ENCODE peak calls at places on chromosomes 7 and 10, in four cellular contexts. M is adrenal gland, G is right lobe of liver, Z is lower lobe of right lung. Y is an unnamed sample. For H3K4me1, the result is how much of the 10 kb centered on the place peaks cover.

GRCh38 chr10:562142-562541 is 127.3 kb downstream of the DIP2C start:
- DNase-seq in Z (no peak), G (no peak), M (no peak), Y (no peak)

GRCh38 chr7:47282790-47283496 is 299.0 kb downstream of the TNS3 start:
- DNase-seq in G (no peak), Z (no peak), M (no peak), Y (no peak)

GRCh38 chr7:23680417-23681405 is 712 bp downstream of the FAM221A start:
- DNase-seq in M (peak), Z (peak), G (peak), Y (peak)

GRCh38 chr10:106401161-106401560 is 763.3 kb downstream of the SORCS1 start:
- DNase-seq in Z (no peak), G (no peak), M (no peak), Y (no peak)

GRCh38 chr7:21028186-21028989 is 241.7 kb upstream of the SP8 start:
- DNase-seq in G (no peak), Z (peak), M (no peak), Y (peak)

GRCh38 chr10:119539359-119539651 is 3.2 kb downstream of the RGS10 start:
- DNase-seq in Z (no peak), M (no peak), G (no peak), Y (no peak)

GRCh38 chr10:31419394-31420063 is 100.5 kb downstream of the ZEB1 start:
- DNase-seq in G (no peak), M (no peak), Z (no peak), Y (no peak)

GRCh38 chr7:7829667-7830066 is 111.3 kb upstream of the RPA3 start:
- DNase-seq in M (no peak), Z (no peak), G (no peak), Y (no peak)

GRCh38 chr7:158804335-158804734 is 25.0 kb downstream of the ESYT2 start:
- DNase-seq in G (no peak), Z (no peak), M (no peak), Y (no peak)

GRCh38 chr10:69716711-69717560 is 84.8 kb upstream of the COL13A1 start:
- DNase-seq in M (peak), G (peak), Z (peak), Y (peak)

GRCh38 chr7:14714161-14714728 is 188.3 kb downstream of the DGKB start:
- DNase-seq in M (no peak), Z (no peak), G (peak), Y (no peak)

GRCh38 chr10:73819025-73819424 is 7.6 kb upstream of the NDST2 start:
- DNase-seq in G (no peak), Z (no peak), M (no peak), Y (no peak)

GRCh38 chr7:44470080-44470479 is 20.4 kb downstream of the NUDCD3 start:
- DNase-seq in G (no peak), M (no peak), Z (no peak), Y (no peak)

GRCh38 chr7:108413782-108414492 is 42.3 kb downstream of the NRCAM start:
- DNase-seq in G (no peak), M (peak), Z (no peak), Y (no peak)

GRCh38 chr7:158067219-158067930 is 520.2 kb downstream of the PTPRN2 start:
- DNase-seq in Z (no peak), G (no peak), M (no peak), Y (no peak)

GRCh38 chr10:116828121-116828520 is 21.2 kb upstream of the ENO4 start:
- DNase-seq in Z (no peak), G (no peak), M (no peak), Y (no peak)

GRCh38 chr7:135994466-135995205 is 17.5 kb upstream of the MTPN start:
- DNase-seq in M (no peak), Z (no peak), G (no peak), Y (no peak)

GRCh38 chr10:124470544-124471449 is 9.2 kb downstream of the LHPP start:
- DNase-seq in G (peak), M (peak), Z (no peak), Y (no peak)

GRCh38 chr7:29900745-29901144 is 88.9 kb downstream of the SCRN1 start:
- DNase-seq in Z (no peak), M (no peak), G (no peak), Y (no peak)

GRCh38 chr7:16636533-16637173 is 8.9 kb downstream of the ANKMY2 start:
- DNase-seq in G (no peak), M (no peak), Z (no peak), Y (no peak)

GRCh38 chr10:49387029-49387428 is 8.9 kb downstream of the DRGX start:
- DNase-seq in M (no peak), G (no peak), Z (no peak), Y (no peak)

GRCh38 chr10:17918187-17918903 is 33.4 kb upstream of the SLC39A12 start:
- DNase-seq in M (no peak), G (no peak), Z (no peak), Y (no peak)

GRCh38 chr10:25049966-25050365 is 33.6 kb downstream of the THNSL1 start:
- DNase-seq in Z (no peak), M (no peak), G (no peak), Y (no peak)

GRCh38 chr7:29194594-29195417 is at the start of gene CHN2:
- DNase-seq in Z (peak), G (peak), M (peak), Y (peak)

GRCh38 chr10:79196470-79197461 is 128.0 kb downstream of the ZMIZ1 start:
- DNase-seq in M (peak), G (peak), Z (peak), Y (peak)

GRCh38 chr10:43076876-43077420 is at the start of gene RET:
- DNase-seq in M (no peak), Z (no peak), G (peak), Y (peak)

GRCh38 chr10:103706760-103707159 is 148.6 kb downstream of the SH3PXD2A start:
- DNase-seq in M (no peak), Z (no peak), G (no peak), Y (no peak)

GRCh38 chr10:12067336-12067735 is 1.4 kb upstream of the DHTKD1 start:
- DNase-seq in G (no peak), Z (no peak), M (no peak), Y (no peak)

GRCh38 chr7:90172121-90172520 is 17.9 kb downstream of the STEAP1 start:
- DNase-seq in Z (no peak), M (no peak), G (no peak), Y (no peak)

GRCh38 chr7:21702303-21702702 is 159.5 kb downstream of the DNAH11 start:
- DNase-seq in Z (no peak), G (no peak), M (no peak), Y (no peak)

GRCh38 chr7:22361795-22362194 is 4.8 kb upstream of the RAPGEF5 start:
- DNase-seq in Z (no peak), G (peak), M (no peak), Y (peak)

GRCh38 chr7:80508440-80508839 is 3.4 kb downstream of the GNAT3 start:
- DNase-seq in Z (no peak), G (no peak), M (no peak), Y (no peak)

GRCh38 chr10:58157076-58157766 is 110.5 kb downstream of the IPMK start:
- DNase-seq in G (no peak), Z (no peak), M (no peak), Y (no peak)

GRCh38 chr10:132858121-132859081 is 72.5 kb upstream of the NKX6-2 start:
- DNase-seq in G (peak), M (no peak), Z (peak), Y (no peak)

GRCh38 chr7:30760514-30761213 is 8.7 kb downstream of the INMT start:
- DNase-seq in Z (no peak), M (peak), G (no peak), Y (no peak)

DNA sequence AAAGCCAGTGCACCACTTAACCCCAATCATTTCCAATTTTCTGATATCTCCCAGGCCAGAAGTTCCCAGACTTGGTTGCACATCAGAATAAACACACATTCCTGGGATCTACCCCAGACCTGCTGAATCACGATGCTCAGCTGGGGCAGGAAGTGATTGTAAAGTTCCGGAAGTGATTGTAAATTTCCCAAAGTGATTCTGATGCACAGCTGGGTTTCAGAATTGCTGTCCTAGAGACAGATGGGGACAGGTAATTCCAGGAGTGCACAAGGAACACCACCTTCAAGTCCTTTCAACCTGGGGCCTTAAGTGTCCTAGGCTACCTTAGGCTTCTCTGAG is 104.2 kb upstream of the EEPD1 start:
- DNase-seq in M (no peak), G (no peak), Z (no peak), Y (no peak)
- H3K4me3 ChIP-seq in M (no peak), G (no peak), Z (no peak), Y (no peak)

GRCh38 chr7:113918946-113919345 is at the start of gene PPP1R3A:
- DNase-seq in Z (no peak), M (no peak), G (no peak), Y (no peak)
- TF ChIP-seq CTCF in Z (no peak), M (no peak), G (no peak), Y (no peak)

GRCh38 chr10:86795353-86795752 is 38.9 kb downstream of the BMPR1A start:
- DNase-seq in G (no peak), M (no peak), Z (no peak), Y (no peak)

GRCh38 chr10:86798636-86799035 is 42.2 kb downstream of the BMPR1A start:
- DNase-seq in M (no peak), G (no peak), Z (no peak), Y (no peak)

GRCh38 chr10:86799188-86799845 is 42.9 kb downstream of the BMPR1A start:
- DNase-seq in Z (no peak), M (no peak), G (no peak), Y (no peak)

GRCh38 chr10:86801995-86802394 is 45.6 kb downstream of the BMPR1A start:
- DNase-seq in M (no peak), Z (no peak), G (no peak), Y (no peak)

DNA sequence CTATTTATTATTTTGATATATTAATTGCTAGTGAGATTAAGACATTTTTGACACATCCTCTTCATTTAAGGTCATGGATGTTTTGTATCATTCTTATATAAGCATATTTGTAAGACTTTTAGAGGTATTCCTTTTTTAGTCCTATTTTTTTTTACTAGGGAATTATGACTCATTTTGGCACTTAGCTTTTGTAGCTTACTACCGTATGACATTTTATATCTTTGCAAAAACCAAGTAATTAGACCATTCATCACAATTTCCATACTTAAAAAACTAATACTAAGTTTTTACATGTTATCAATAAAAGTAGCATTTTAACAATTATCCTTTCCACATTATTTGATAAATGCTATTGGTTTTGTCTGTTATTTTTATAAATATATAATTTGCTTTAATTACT is 41.6 kb downstream of the BMPR1A start:
- DNase-seq in M (no peak), G (no peak), Z (no peak), Y (no peak)
- H3K4me1 ChIP-seq in M (under half), G (under half), Z (under half), Y (under half)

DNA sequence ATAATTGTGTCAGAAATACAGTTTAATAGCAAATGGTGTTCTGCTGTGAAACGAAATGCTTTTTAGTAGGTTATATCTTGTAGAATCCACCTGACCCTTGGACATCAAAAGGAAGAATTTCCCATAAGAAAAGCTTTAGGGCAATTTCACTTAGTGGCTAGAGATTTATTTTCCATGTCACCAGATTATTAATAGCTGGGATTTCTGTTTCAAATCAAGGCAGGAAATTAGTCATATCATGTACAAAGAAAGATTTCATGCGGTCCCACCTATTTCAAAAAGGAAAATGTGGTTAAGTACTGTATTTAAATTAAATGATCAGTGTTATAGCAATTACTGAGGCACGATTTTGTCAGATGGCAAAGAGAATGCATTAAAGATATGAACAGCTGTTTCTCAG is 96.3 kb downstream of the NPTX2 start:
- DNase-seq in Z (no peak), M (no peak), G (no peak), Y (no peak)
- H3K4me3 ChIP-seq in Z (no peak), M (no peak), G (no peak), Y (no peak)

GRCh38 chr10:4650572-4650971 is 175.4 kb upstream of the AKR1E2 start:
- DNase-seq in G (no peak), Z (no peak), M (no peak), Y (no peak)
- TF ChIP-seq CTCF in G (no peak), Z (no peak), M (no peak), Y (no peak)

DNA sequence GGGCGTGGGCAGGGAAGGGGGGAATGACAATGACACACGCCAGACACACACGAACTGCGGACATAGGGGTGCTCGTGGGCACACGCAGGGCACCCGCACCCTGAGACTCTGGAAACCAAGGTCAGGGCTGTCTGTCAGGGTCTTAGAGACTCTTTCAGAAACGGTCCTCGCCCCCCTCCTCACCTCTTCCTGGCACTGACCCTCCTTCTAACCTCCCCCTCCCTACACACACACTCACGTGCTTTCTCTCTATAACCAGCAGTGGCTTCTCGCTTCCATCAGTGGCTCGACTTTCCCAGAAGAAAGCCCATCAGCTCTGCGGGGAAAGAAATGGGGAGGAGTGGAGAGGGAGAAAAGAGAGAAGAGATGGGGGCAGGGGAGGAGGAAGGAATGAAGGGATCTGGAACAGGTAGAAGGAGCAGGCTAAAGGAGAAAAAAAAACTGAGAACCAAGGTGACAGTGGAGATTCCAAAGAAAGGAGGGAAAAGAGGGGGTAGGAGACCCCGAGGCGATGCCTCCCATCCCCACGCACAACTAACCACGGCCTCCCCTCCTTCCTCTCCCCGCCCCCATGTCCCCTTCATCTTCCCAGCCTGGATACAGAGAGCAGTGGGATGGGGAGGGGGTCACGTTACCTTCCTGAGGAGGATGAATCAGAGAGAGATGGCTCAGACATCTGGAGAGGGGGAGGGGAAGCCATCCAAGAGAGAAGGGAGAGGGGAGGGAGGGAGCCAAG is 1.7 kb upstream of the VGF start:
- DNase-seq in M (no peak), G (no peak), Z (no peak), Y (no peak)
- H3K4me1 ChIP-seq in M (under half), G (under half), Z (half or more), Y (under half)

DNA sequence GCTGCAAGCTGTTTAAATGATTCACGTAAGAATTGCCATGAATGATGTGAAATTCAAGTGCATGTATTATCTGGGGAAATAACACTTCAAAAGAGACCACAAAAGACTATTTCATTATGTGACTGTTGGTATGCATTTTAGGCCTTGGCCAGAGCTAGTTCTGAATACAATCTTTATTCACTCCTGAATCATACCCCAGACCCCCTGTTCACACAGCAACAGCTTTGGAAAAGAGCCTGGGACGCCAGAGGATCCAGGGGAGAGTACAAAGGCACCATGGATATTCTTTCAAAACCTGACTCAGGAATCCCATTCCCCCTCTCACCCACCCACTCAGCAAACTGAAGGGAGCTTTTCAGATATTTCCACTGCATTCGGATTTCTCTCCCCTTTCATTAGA is 377.1 kb upstream of the DPP6 start:
- DNase-seq in M (no peak), Z (no peak), G (no peak), Y (no peak)
- H3K4me3 ChIP-seq in M (no peak), Z (no peak), G (no peak), Y (no peak)